ENCODE peak calls at places on chromosomes 6 and 20, in five cellular contexts. Q is foreskin fibroblast, R is GM10248, P is fibroblast of mammary gland, S is cardiac muscle cell. H is an unnamed sample.

GRCh38 chr6:43076093-43076927 is at the start of gene PTK7:
- DNase-seq in R (no peak), P (peak), S (peak), Q (peak), H (no peak)

GRCh38 chr6:111592726-111593515 is 12.8 kb downstream of the TRAF3IP2 start:
- DNase-seq in S (no peak), Q (no peak), R (no peak), P (no peak), H (no peak)

GRCh38 chr20:1595333-1595732 is 24.5 kb downstream of the SIRPB1 start:
- DNase-seq in Q (no peak), P (no peak), S (no peak), R (no peak), H (no peak)

GRCh38 chr6:47157653-47158219 is 115.6 kb upstream of the ADGRF1 start:
- DNase-seq in Q (no peak), S (no peak), R (no peak), P (peak), H (no peak)

GRCh38 chr6:13248953-13249432 is 79.3 kb downstream of the TBC1D7 start:
- DNase-seq in R (no peak), P (no peak), Q (no peak), S (no peak), H (no peak)

GRCh38 chr6:81891869-81892268 is 139.4 kb upstream of the TENT5A start:
- DNase-seq in P (no peak), S (no peak), Q (no peak), R (no peak), H (no peak)

GRCh38 chr20:20755227-20755626 is 42.8 kb upstream of the RALGAPA2 start:
- DNase-seq in Q (no peak), R (no peak), P (no peak), S (no peak), H (no peak)

GRCh38 chr6:5541751-5542432 is 280.6 kb downstream of the FARS2 start:
- DNase-seq in Q (peak), S (no peak), R (no peak), P (peak), H (no peak)

GRCh38 chr20:57317789-57318371 is 11.7 kb upstream of the SPO11 start:
- DNase-seq in R (no peak), Q (no peak), S (no peak), P (no peak), H (no peak)

GRCh38 chr6:35054743-35055130 is 86.4 kb downstream of the TCP11 start:
- DNase-seq in R (no peak), P (no peak), S (no peak), Q (no peak), H (no peak)

GRCh38 chr6:5763407-5763806 is 243.3 kb downstream of the NRN1 start:
- DNase-seq in R (no peak), S (no peak), P (peak), Q (peak), H (peak)

GRCh38 chr6:36823421-36824096 is 15.7 kb downstream of the CPNE5 start:
- DNase-seq in S (no peak), P (peak), R (no peak), Q (no peak), H (no peak)

GRCh38 chr6:13680448-13680968 is 31.1 kb downstream of the RANBP9 start:
- DNase-seq in P (no peak), Q (no peak), S (no peak), R (no peak), H (no peak)

GRCh38 chr6:122755901-122756300 is 23.6 kb upstream of the FABP7 start:
- DNase-seq in S (no peak), R (no peak), Q (no peak), P (no peak), H (no peak)

GRCh38 chr6:45555981-45556771 is 178.4 kb upstream of the SUPT3H start:
- DNase-seq in R (no peak), P (peak), Q (peak), S (no peak), H (peak)

GRCh38 chr6:89022747-89023289 is 57.7 kb upstream of the PNRC1 start:
- DNase-seq in Q (peak), R (no peak), S (no peak), P (peak), H (peak)

GRCh38 chr6:82968708-82969107 is 96.9 kb downstream of the UBE3D start:
- DNase-seq in P (no peak), S (no peak), Q (no peak), R (no peak), H (no peak)

GRCh38 chr20:25058051-25058796 is at the start of gene ACSS1:
- DNase-seq in Q (peak), P (no peak), S (no peak), R (peak), H (no peak)

GRCh38 chr20:22814475-22815205 is 220.5 kb upstream of the SSTR4 start:
- DNase-seq in R (no peak), Q (no peak), S (no peak), P (no peak), H (no peak)

GRCh38 chr20:750801-751200 is 17.5 kb downstream of the SLC52A3 start:
- DNase-seq in Q (no peak), P (peak), S (no peak), R (no peak), H (no peak)

GRCh38 chr6:75266716-75267291 is 17.8 kb downstream of the TMEM30A start:
- DNase-seq in Q (no peak), R (peak), P (peak), S (peak), H (peak)

GRCh38 chr6:148624025-148624424 is 122.8 kb upstream of the UST start:
- DNase-seq in S (no peak), Q (peak), P (peak), R (no peak), H (no peak)

GRCh38 chr6:75543311-75543710 is 49.7 kb upstream of the FILIP1 start:
- DNase-seq in S (no peak), Q (no peak), P (no peak), R (no peak), H (no peak)

GRCh38 chr6:139732451-139732850 is 358.0 kb upstream of the CITED2 start:
- DNase-seq in P (peak), S (no peak), Q (peak), R (no peak), H (peak)

GRCh38 chr20:44717986-44718385 is 2.8 kb downstream of the CCN5 start:
- DNase-seq in P (no peak), R (no peak), S (no peak), Q (no peak), H (no peak)

GRCh38 chr20:43825635-43826034 is 89.0 kb upstream of the TOX2 start:
- DNase-seq in S (no peak), R (no peak), P (no peak), Q (no peak), H (no peak)

GRCh38 chr20:10411673-10412072 is 22.3 kb downstream of the MKKS start:
- DNase-seq in Q (no peak), P (no peak), R (no peak), S (no peak), H (no peak)
- TF ChIP-seq CTCF in Q (no peak), P (no peak), R (no peak), S (no peak), H (no peak)

GRCh38 chr6:30364591-30364990 is 19.6 kb downstream of the RPP21 start:
- DNase-seq in Q (no peak), P (no peak), S (no peak), R (no peak), H (no peak)
- TF ChIP-seq CTCF in Q (no peak), P (no peak), S (no peak), R (peak), H (no peak)

DNA sequence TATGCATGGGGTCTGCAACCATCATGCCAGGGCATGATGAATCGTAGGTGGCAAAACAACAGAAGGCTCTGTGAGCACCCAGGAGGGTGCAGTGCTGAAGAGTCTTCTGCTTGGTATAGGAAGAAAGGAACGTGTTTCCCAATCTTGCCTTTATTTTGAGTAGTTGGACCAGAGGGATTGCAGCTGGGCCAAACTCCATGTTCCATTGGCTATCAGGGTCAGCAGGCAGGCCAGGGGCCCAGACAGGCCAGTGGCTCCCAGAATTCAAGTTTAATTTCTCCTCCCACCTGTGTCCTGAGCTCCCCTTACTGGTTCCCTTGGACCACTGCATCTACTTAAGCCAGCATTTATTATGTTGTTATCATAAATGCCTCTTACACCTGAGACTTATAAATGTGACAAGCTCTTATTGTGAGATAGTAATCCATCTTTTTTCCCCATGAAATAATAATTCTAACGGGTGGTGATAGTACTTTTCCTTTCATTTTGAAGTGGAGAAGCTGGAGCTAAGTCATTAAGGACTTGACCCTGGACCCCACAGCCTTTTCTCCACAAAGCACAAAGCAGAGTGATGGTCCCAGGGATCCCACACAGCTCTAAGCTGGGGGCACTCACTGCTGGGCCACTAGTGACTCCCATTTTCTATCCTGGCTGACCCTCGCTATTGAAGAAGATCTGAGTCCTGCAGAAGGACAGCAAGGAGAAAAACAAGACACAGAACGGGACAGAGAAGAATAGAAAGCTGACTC is 809 bp upstream of the TRIM38 start:
- DNase-seq in P (peak), R (peak), S (no peak), Q (no peak), H (no peak)
- TF ChIP-seq CTCF in P (peak), R (peak), S (no peak), Q (no peak), H (no peak)

GRCh38 chr6:7219310-7219709 is 93.7 kb downstream of the SSR1 start:
- DNase-seq in R (no peak), S (no peak), P (peak), Q (peak), H (peak)

GRCh38 chr6:7218586-7218985 is 94.4 kb downstream of the SSR1 start:
- DNase-seq in P (peak), R (no peak), Q (no peak), S (no peak), H (no peak)

GRCh38 chr6:7215140-7215539 is 97.9 kb downstream of the SSR1 start:
- DNase-seq in Q (peak), R (no peak), S (no peak), P (peak), H (peak)

GRCh38 chr6:7215798-7216231 is 97.2 kb downstream of the SSR1 start:
- DNase-seq in P (no peak), S (no peak), Q (no peak), R (no peak), H (no peak)

GRCh38 chr6:7216941-7217621 is 95.9 kb downstream of the SSR1 start:
- DNase-seq in S (peak), P (no peak), R (no peak), Q (no peak), H (no peak)
- TF ChIP-seq CTCF in S (no peak), P (peak), R (no peak), Q (no peak), H (peak)